ENCODE peak calls at places on chromosome 12, in six cellular contexts. G is tibial artery; Z is effector memory CD4-positive, alpha-beta T cell; B is A549; M is fibroblast of lung; R is stomach. C is an unnamed sample.

GRCh38 chr12:124915249-124916236 is 1.1 kb upstream of the UBC start:
- DNase-seq in G (peak; percentile 57), Z (no peak), B (no peak), M (no peak), R (peak; percentile 60), C (peak; percentile 42)

GRCh38 chr12:114920828-114921579 is 237.0 kb upstream of the TBX3 start:
- DNase-seq in G (no peak), Z (no peak), B (no peak), M (peak; percentile 64), R (no peak), C (no peak)

GRCh38 chr12:62466596-62467411 is at the start of gene MON2:
- DNase-seq in G (peak; percentile 88), Z (peak; percentile 84), B (peak; percentile 89), M (peak; percentile 82), R (peak; percentile 90), C (peak; percentile 91)

GRCh38 chr12:86723326-86723725 is 467.1 kb upstream of the MGAT4C start:
- DNase-seq in G (no peak), Z (no peak), B (no peak), M (no peak), R (no peak), C (no peak)

GRCh38 chr12:98814254-98814653 is 169.2 kb downstream of the APAF1 start:
- DNase-seq in G (no peak), Z (no peak), B (no peak), M (peak; percentile 75), R (no peak), C (no peak)

GRCh38 chr12:50397122-50397650 is 777 bp upstream of the FAM186A start:
- DNase-seq in G (no peak), Z (no peak), B (no peak), M (no peak), R (no peak), C (no peak)

GRCh38 chr12:1217191-1217949 is 226.3 kb downstream of the ERC1 start:
- DNase-seq in G (no peak), Z (no peak), B (no peak), M (peak; percentile 92), R (no peak), C (no peak)

GRCh38 chr12:98469108-98469507 is 46.3 kb upstream of the TMPO start:
- DNase-seq in G (no peak), Z (no peak), B (no peak), M (no peak), R (no peak), C (no peak)

GRCh38 chr12:40552868-40553267 is 139.4 kb upstream of the CNTN1 start:
- DNase-seq in G (no peak), Z (no peak), B (no peak), M (peak; percentile 0), R (no peak), C (no peak)

GRCh38 chr12:67498981-67499380 is 149.6 kb upstream of the DYRK2 start:
- DNase-seq in G (no peak), Z (no peak), B (no peak), M (no peak), R (no peak), C (no peak)

GRCh38 chr12:68470664-68471328 is 138.6 kb upstream of the MDM1 start:
- DNase-seq in G (no peak), Z (no peak), B (no peak), M (no peak), R (no peak), C (no peak)

GRCh38 chr12:69290545-69291277 is 51.3 kb downstream of the CPSF6 start:
- DNase-seq in G (peak; percentile 65), Z (peak; percentile 61), B (peak; percentile 61), M (peak; percentile 69), R (peak; percentile 90), C (peak; percentile 57)

GRCh38 chr12:1277905-1278304 is 286.9 kb downstream of the ERC1 start:
- DNase-seq in G (no peak), Z (no peak), B (no peak), M (no peak), R (no peak), C (no peak)

GRCh38 chr12:6335451-6336078 is 6.3 kb downstream of the TNFRSF1A start:
- DNase-seq in G (peak; percentile 85), Z (peak; percentile 68), B (peak; percentile 86), M (peak; percentile 91), R (peak; percentile 81), C (peak; percentile 73)

GRCh38 chr12:12979731-12980259 is 20.3 kb downstream of the HEBP1 start:
- DNase-seq in G (no peak), Z (no peak), B (peak; percentile 73), M (peak; percentile 96), R (no peak), C (no peak)

GRCh38 chr12:97595936-97596335 is 133.3 kb downstream of the RMST start:
- DNase-seq in G (no peak), Z (no peak), B (no peak), M (peak; percentile 24), R (no peak), C (no peak)

GRCh38 chr12:80053048-80053790 is 46.1 kb upstream of the OTOGL start:
- DNase-seq in G (peak; percentile 81), Z (no peak), B (no peak), M (peak; percentile 96), R (peak; percentile 40), C (peak; percentile 62)

GRCh38 chr12:124699878-124700277 is 132.5 kb upstream of the NCOR2 start:
- DNase-seq in G (no peak), Z (no peak), B (no peak), M (no peak), R (peak; percentile 56), C (peak; percentile 67)

GRCh38 chr12:107223816-107224215 is 130.5 kb upstream of the CRY1 start:
- DNase-seq in G (no peak), Z (no peak), B (no peak), M (peak; percentile 46), R (no peak), C (no peak)

GRCh38 chr12:48980953-48981756 is 3.0 kb downstream of the WNT1 start:
- DNase-seq in G (no peak), Z (peak; percentile 47), B (peak; percentile 66), M (no peak), R (no peak), C (no peak)

GRCh38 chr12:120856980-120857379 is 47.2 kb downstream of the SPPL3 start:
- DNase-seq in G (no peak), Z (no peak), B (no peak), M (no peak), R (no peak), C (no peak)

GRCh38 chr12:82810568-82810967 is 123.9 kb downstream of the TMTC2 start:
- DNase-seq in G (no peak), Z (no peak), B (no peak), M (no peak), R (no peak), C (no peak)

GRCh38 chr12:70247653-70248199 is 4.5 kb downstream of the CNOT2 start:
- DNase-seq in G (no peak), Z (no peak), B (no peak), M (no peak), R (no peak), C (no peak)

GRCh38 chr12:95998611-95999300 is 2.6 kb upstream of the HAL start:
- DNase-seq in G (no peak), Z (peak; percentile 23), B (peak; percentile 50), M (peak; percentile 41), R (no peak), C (peak; percentile 36)

GRCh38 chr12:121915841-121916321 is 2.5 kb upstream of the CFAP251 start:
- DNase-seq in G (no peak), Z (no peak), B (no peak), M (no peak), R (no peak), C (no peak)

GRCh38 chr12:54579696-54580333 is 8.6 kb downstream of the PPP1R1A start:
- DNase-seq in G (peak; percentile 88), Z (peak; percentile 64), B (peak; percentile 85), M (peak; percentile 41), R (peak; percentile 90), C (peak; percentile 84)

GRCh38 chr12:77925536-77926108 is 94.9 kb downstream of the NAV3 start:
- DNase-seq in G (peak; percentile 61), Z (no peak), B (peak; percentile 66), M (peak; percentile 99), R (peak; percentile 72), C (peak; percentile 41)

GRCh38 chr12:120590741-120591407 is 9.7 kb upstream of the POP5 start:
- DNase-seq in G (no peak), Z (no peak), B (no peak), M (no peak), R (peak; percentile 58), C (no peak)

GRCh38 chr12:10214877-10215267 is 2.2 kb downstream of the GABARAPL1 start:
- DNase-seq in G (no peak), Z (no peak), B (no peak), M (peak; percentile 51), R (no peak), C (no peak)

DNA sequence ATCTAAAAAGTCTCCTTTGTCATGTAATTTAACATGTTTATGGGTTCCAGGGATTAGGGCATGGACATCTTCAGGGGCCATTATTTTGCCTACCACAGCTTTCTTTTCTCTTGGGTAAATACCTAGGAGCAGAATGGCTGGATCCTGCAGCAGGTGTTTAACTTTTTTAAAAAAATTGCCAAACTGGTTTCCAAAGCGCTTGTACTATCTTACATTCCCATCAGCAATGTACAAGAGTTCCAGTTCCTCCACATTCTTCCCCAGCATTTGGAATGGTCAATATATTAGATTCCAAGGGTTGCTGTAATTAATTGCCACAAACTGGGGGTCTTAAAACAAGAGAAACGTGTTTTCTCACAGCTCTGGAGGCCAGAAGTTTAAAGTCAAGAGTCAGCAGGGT is 27.7 kb upstream of the MYL2 start:
- DNase-seq in G (no peak), Z (no peak), B (no peak), M (no peak), R (no peak), C (no peak)
- H3K9me3 ChIP-seq in G (peaks cover 26% of the 10 kb centered on the region), Z (no peaks in the 10 kb centered on the region), B (peaks cover 28% of the 10 kb centered on the region), M (no peaks in the 10 kb centered on the region), R (peaks cover 19% of the 10 kb centered on the region), C (no peaks in the 10 kb centered on the region)

GRCh38 chr12:126727656-126728055 is 1539.3 kb upstream of the TMEM132C start:
- DNase-seq in G (no peak), Z (no peak), B (no peak), M (no peak), R (no peak), C (no peak)
- H3K9me3 ChIP-seq in G (no peaks in the 10 kb centered on the region), Z (no peaks in the 10 kb centered on the region), B (no peaks in the 10 kb centered on the region), M (no peaks in the 10 kb centered on the region), R (no peaks in the 10 kb centered on the region), C (no peaks in the 10 kb centered on the region)

GRCh38 chr12:37548266-37548805 is 768.2 kb upstream of the ALG10B start:
- DNase-seq in G (no peak), Z (no peak), B (no peak), M (no peak), R (no peak), C (no peak)
- H3K9me3 ChIP-seq in G (no peaks in the 10 kb centered on the region), Z (no peaks in the 10 kb centered on the region), B (no peaks in the 10 kb centered on the region), M (no peaks in the 10 kb centered on the region), R (peaks cover 14% of the 10 kb centered on the region), C (no peaks in the 10 kb centered on the region)

GRCh38 chr12:131052063-131052781 is 98.5 kb downstream of the ADGRD1 start:
- DNase-seq in G (no peak), Z (no peak), B (no peak), M (no peak), R (no peak), C (no peak)

GRCh38 chr12:131051155-131051473 is 97.4 kb downstream of the ADGRD1 start:
- DNase-seq in G (no peak), Z (no peak), B (no peak), M (no peak), R (no peak), C (no peak)

GRCh38 chr12:131054345-131055092 is 100.8 kb downstream of the ADGRD1 start:
- DNase-seq in G (peak; percentile 12), Z (no peak), B (no peak), M (no peak), R (no peak), C (no peak)

GRCh38 chr12:131053567-131053966 is 99.9 kb downstream of the ADGRD1 start:
- DNase-seq in G (no peak), Z (no peak), B (no peak), M (no peak), R (no peak), C (no peak)

GRCh38 chr12:131052891-131053290 is 99.2 kb downstream of the ADGRD1 start:
- DNase-seq in G (no peak), Z (no peak), B (no peak), M (no peak), R (no peak), C (no peak)
- H3K9me3 ChIP-seq in G (no peaks in the 10 kb centered on the region), Z (no peaks in the 10 kb centered on the region), B (no peaks in the 10 kb centered on the region), M (no peaks in the 10 kb centered on the region), R (no peaks in the 10 kb centered on the region), C (no peaks in the 10 kb centered on the region)

C was measured in thyroid gland.